ENCODE peak calls at places on chromosomes 5 and 9, in six cellular contexts. W is iPS-NIHi11; S is activated T-cell treated with anti-CD3 and anti-CD28 coated beads, Interleukin-2, amount 50 U/mL, for 4 hours; O is spleen; G is hippocampal formation; N is endothelial cell. Z is an unnamed sample.

GRCh38 chr9:107127608-107128007 is 155.5 kb upstream of the RAD23B start:
- DNase-seq in G (no peak), S (no peak), W (peak; percentile 26), O (no peak), N (no peak), Z (no peak)

GRCh38 chr5:120134944-120135343 is 329.2 kb upstream of the PRR16 start:
- DNase-seq in G (no peak), S (no peak), W (no peak), O (no peak), N (no peak), Z (no peak)

GRCh38 chr9:86867658-86868313 is 79.5 kb downstream of the GAS1 start:
- DNase-seq in S (no peak), N (no peak), O (no peak), G (no peak), W (peak; percentile 18), Z (no peak)

GRCh38 chr5:871596-872298 is 20.9 kb downstream of the BRD9 start:
- DNase-seq in W (peak; percentile 4), S (no peak), O (no peak), N (no peak), G (no peak), Z (no peak)

GRCh38 chr5:175867587-175868347 is 3.6 kb upstream of the CPLX2 start:
- DNase-seq in W (peak; percentile 81), S (no peak), O (no peak), N (peak; percentile 19), G (no peak), Z (peak; percentile 88)

GRCh38 chr5:172453986-172454354 is 355 bp downstream of the SH3PXD2B start:
- DNase-seq in N (peak; percentile 62), S (no peak), G (no peak), W (peak; percentile 59), O (no peak), Z (no peak)

GRCh38 chr5:179275941-179276837 is 69.1 kb downstream of the ADAMTS2 start:
- DNase-seq in G (no peak), W (no peak), S (no peak), O (no peak), N (no peak), Z (no peak)

GRCh38 chr5:68187268-68188055 is 28.1 kb upstream of the PIK3R1 start:
- DNase-seq in G (peak; percentile 92), W (peak; percentile 64), S (no peak), O (no peak), N (peak; percentile 46), Z (no peak)

GRCh38 chr5:34628373-34628772 is 27.8 kb upstream of the RAI14 start:
- DNase-seq in N (no peak), G (no peak), W (no peak), S (no peak), O (no peak), Z (no peak)

Z was measured in SW480.